ENCODE peak calls at places on chromosomes 16 and 17, in four cellular contexts. F, O, L and C are unnamed samples. For H3K9me3, the result is how much of the 10 kb centered on the place peaks cover.

GRCh38 chr17:13587487-13588338 is 14.0 kb downstream of the HS3ST3A1 start:
- DNase-seq in F (peak), O (no peak), L (no peak), C (no peak)

GRCh38 chr17:61402073-61402541 is 2.5 kb downstream of the TBX2 start:
- DNase-seq in F (no peak), O (no peak), L (no peak), C (no peak)

GRCh38 chr16:5030251-5030870 is 3.4 kb downstream of the NAGPA start:
- DNase-seq in F (no peak), O (no peak), L (no peak), C (no peak)

GRCh38 chr17:19876524-19877161 is 8.9 kb upstream of the ULK2 start:
- DNase-seq in F (no peak), O (peak), L (peak), C (peak)

GRCh38 chr17:7834554-7834890 is 505 bp downstream of the KDM6B start:
- DNase-seq in F (no peak), O (peak), L (peak), C (peak)

GRCh38 chr17:31715436-31715835 is 143.6 kb downstream of the COPRS start:
- DNase-seq in F (no peak), O (no peak), L (no peak), C (no peak)

GRCh38 chr17:72693147-72693878 is 399.2 kb downstream of the SLC39A11 start:
- DNase-seq in F (no peak), O (no peak), L (no peak), C (no peak)

GRCh38 chr16:11296706-11297491 is 15.8 kb upstream of the PRM1 start:
- DNase-seq in F (no peak), O (no peak), L (no peak), C (no peak)

GRCh38 chr17:47742319-47743181 is 9.5 kb downstream of the TBX21 start:
- DNase-seq in F (no peak), O (peak), L (no peak), C (no peak)

GRCh38 chr16:89065445-89065795 is 28.2 kb upstream of the ACSF3 start:
- DNase-seq in F (no peak), O (no peak), L (no peak), C (no peak)
- H3K27ac ChIP-seq in F (no peak), O (no peak), L (no peak), C (no peak)

GRCh38 chr17:2122641-2123302 is 67.9 kb downstream of the HIC1 start:
- DNase-seq in F (peak), O (peak), L (peak), C (peak)

GRCh38 chr17:2124391-2124790 is 69.5 kb downstream of the HIC1 start:
- DNase-seq in F (peak), O (no peak), L (no peak), C (no peak)

GRCh38 chr17:2128011-2128410 is 73.1 kb downstream of the HIC1 start:
- DNase-seq in F (no peak), O (no peak), L (no peak), C (no peak)

GRCh38 chr17:2123467-2124251 is 68.8 kb downstream of the HIC1 start:
- DNase-seq in F (peak), O (no peak), L (peak), C (no peak)

DNA sequence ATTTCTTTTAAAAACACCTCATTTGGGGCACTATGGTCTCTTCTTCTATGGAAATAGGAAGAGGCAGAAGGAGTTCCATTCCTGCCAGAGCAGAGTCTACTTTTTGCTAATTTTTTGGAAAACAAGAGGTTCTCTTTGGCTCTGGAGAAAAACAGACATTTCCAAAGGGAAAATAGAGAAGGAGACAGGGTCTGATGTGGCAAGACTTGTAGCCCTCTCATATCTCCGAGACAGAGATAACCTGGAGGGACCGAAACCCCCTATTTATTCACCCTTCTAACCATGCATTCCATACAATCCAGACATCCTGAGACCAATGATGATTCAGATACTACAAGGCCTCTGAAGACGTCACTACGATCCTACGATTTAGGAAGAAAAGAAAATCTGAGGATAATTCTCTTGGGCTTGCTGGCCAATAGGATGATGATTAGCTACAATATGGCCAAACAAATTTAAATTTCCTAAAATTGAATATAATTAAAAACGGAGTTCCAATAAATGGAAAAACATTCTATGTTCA is 70.2 kb downstream of the HIC1 start:
- DNase-seq in F (peak), O (no peak), L (no peak), C (no peak)
- H3K9me3 ChIP-seq in F (under half), O (under half), L (under half), C (under half)

DNA sequence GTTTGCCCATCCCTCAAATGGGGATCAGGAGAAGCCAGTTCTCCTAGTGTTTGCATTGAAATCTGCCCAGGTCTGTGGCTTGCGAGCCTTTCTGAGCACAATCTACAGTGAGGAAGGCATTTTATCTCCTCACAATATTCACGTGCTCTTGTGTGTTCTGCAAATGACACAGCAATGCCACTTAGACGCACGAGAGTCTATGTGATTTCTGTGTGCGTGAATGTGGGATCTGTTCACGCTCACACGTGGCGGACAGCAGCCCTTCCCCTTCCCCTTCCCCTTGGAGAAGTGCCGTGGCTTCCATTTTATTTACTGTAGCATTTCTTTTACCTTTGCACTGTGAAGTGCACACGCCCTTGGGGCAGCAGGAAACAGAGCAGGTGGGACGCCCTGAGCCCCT is 17.7 kb upstream of the CBFA2T3 start:
- DNase-seq in F (no peak), O (no peak), L (no peak), C (no peak)
- H3K27ac ChIP-seq in F (no peak), O (no peak), L (no peak), C (no peak)

DNA sequence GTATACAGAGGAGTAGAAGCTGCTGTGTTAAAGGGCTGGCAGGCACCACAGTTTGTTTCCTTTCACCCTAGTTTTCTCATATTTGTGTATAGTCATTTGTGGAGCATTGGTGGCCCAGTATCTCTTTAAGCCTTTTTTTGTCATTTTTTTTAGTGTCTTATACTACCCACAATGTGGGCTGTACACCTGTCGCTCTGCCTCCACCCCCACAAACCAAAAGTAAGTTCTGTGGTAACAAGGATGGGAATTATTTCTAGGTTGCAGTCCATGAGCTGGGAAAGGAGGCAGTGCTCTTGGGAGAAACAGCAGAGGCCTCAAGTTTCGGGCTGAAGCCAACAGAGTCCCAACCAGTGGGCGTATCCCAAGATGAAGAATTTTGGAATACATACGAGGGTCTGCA is 6.2 kb downstream of the ZNF75A start:
- DNase-seq in F (no peak), O (no peak), L (no peak), C (no peak)
- H3K9me3 ChIP-seq in F (half or more), O (under half), L (under half), C (under half)

GRCh38 chr16:2831203-2831602 is 1.1 kb downstream of the ZG16B start:
- DNase-seq in F (no peak), O (no peak), L (no peak), C (no peak)
- H3K27ac ChIP-seq in F (no peak), O (no peak), L (no peak), C (no peak)